ENCODE peak calls at places on chromosomes 2 and 18, in five cellular contexts. N is CD8-positive, alpha-beta memory T cell; X is SK-N-SH; L is tibial nerve; U is esophagus squamous epithelium. Y is an unnamed sample.

GRCh38 chr2:212994976-212995375 is 156.4 kb downstream of the IKZF2 start:
- DNase-seq in U (no peak), N (no peak), L (no peak), X (no peak), Y (no peak)

GRCh38 chr18:40365526-40365925 is 1589.5 kb upstream of the PIK3C3 start:
- DNase-seq in U (no peak), X (no peak), N (no peak), L (no peak), Y (no peak)

GRCh38 chr2:164896226-164896625 is 54.6 kb upstream of the COBLL1 start:
- DNase-seq in L (no peak), X (no peak), N (no peak), U (no peak), Y (no peak)

GRCh38 chr18:54284535-54284934 is 15.2 kb downstream of the POLI start:
- DNase-seq in X (no peak), L (no peak), N (no peak), U (no peak), Y (no peak)

GRCh38 chr2:109527846-109528705 is 85.7 kb downstream of the SEPTIN10 start:
- DNase-seq in N (no peak), X (no peak), U (no peak), L (no peak), Y (peak; percentile 47)

GRCh38 chr2:191935247-191935646 is 88.4 kb upstream of the CAVIN2 start:
- DNase-seq in X (no peak), U (no peak), N (no peak), L (no peak), Y (no peak)

GRCh38 chr2:70684846-70685622 is 83.0 kb downstream of the ADD2 start:
- DNase-seq in N (no peak), U (no peak), L (no peak), X (no peak), Y (peak; percentile 3)

GRCh38 chr2:120398961-120399888 is 53.3 kb downstream of the INHBB start:
- DNase-seq in N (no peak), L (no peak), X (no peak), U (no peak), Y (peak; percentile 58)

GRCh38 chr2:60581461-60582282 is 28.2 kb upstream of the BCL11A start:
- DNase-seq in X (peak; percentile 95), L (peak; percentile 29), N (peak; percentile 26), U (peak; percentile 5), Y (no peak)

GRCh38 chr2:190653231-190653630 is 4.3 kb downstream of the NAB1 start:
- DNase-seq in U (no peak), N (no peak), X (no peak), L (no peak), Y (no peak)

GRCh38 chr2:55137024-55137958 is 87.0 kb upstream of the RTN4 start:
- DNase-seq in L (no peak), U (no peak), X (no peak), N (no peak), Y (no peak)

GRCh38 chr18:32714571-32715148 is 58.2 kb downstream of the KLHL14 start:
- DNase-seq in X (peak; percentile 47), L (peak; percentile 58), N (no peak), U (no peak), Y (no peak)

GRCh38 chr2:198127627-198128026 is 323.2 kb downstream of the PLCL1 start:
- DNase-seq in L (no peak), X (peak; percentile 26), N (peak; percentile 2), U (no peak), Y (no peak)

GRCh38 chr2:230441188-230441897 is 25.3 kb downstream of the SP100 start:
- DNase-seq in X (no peak), N (peak; percentile 37), U (peak; percentile 11), L (peak; percentile 25), Y (peak; percentile 72)

GRCh38 chr2:37827911-37828411 is 97.1 kb upstream of the RMDN2 start:
- DNase-seq in L (no peak), X (no peak), N (no peak), U (no peak), Y (no peak)

GRCh38 chr2:124088621-124089020 is 63.5 kb downstream of the CNTNAP5 start:
- DNase-seq in X (no peak), N (no peak), U (no peak), L (no peak), Y (no peak)

GRCh38 chr2:230256735-230257332 is 31.3 kb downstream of the SP140 start:
- DNase-seq in X (no peak), L (no peak), N (no peak), U (no peak), Y (no peak)

GRCh38 chr2:96110621-96111256 is 5.6 kb downstream of the ADRA2B start:
- DNase-seq in U (no peak), N (no peak), L (no peak), X (no peak), Y (no peak)

GRCh38 chr18:55651236-55651635 is 63.2 kb upstream of the TCF4 start:
- DNase-seq in U (no peak), X (no peak), L (no peak), N (no peak), Y (no peak)

GRCh38 chr18:6476880-6477279 is 62.2 kb upstream of the L3MBTL4 start:
- DNase-seq in L (no peak), N (no peak), U (no peak), X (no peak), Y (no peak)

GRCh38 chr2:122236152-122236892 is 480.9 kb downstream of the TSN start:
- DNase-seq in L (no peak), U (no peak), N (no peak), X (peak; percentile 15), Y (peak; percentile 67)

GRCh38 chr18:57923606-57924005 is 120.4 kb upstream of the NEDD4L start:
- DNase-seq in L (no peak), N (no peak), U (no peak), X (no peak), Y (no peak)

GRCh38 chr18:59563386-59563785 is 133.8 kb downstream of the CCBE1 start:
- DNase-seq in U (no peak), L (no peak), N (no peak), X (no peak), Y (no peak)

GRCh38 chr2:96099861-96100798 is 16.2 kb downstream of the ADRA2B start:
- DNase-seq in X (peak; percentile 23), N (peak; percentile 0), U (no peak), L (no peak), Y (no peak)

GRCh38 chr2:166126014-166126639 is 1.7 kb downstream of the SCN1A start:
- DNase-seq in L (no peak), N (no peak), X (no peak), U (no peak), Y (no peak)

GRCh38 chr2:162153608-162154224 is 1.7 kb upstream of the GCG start:
- DNase-seq in X (peak; percentile 44), N (peak; percentile 32), L (peak; percentile 70), U (no peak), Y (no peak)

GRCh38 chr18:70337139-70337972 is 48.5 kb downstream of the SOCS6 start:
- DNase-seq in X (no peak), L (no peak), N (no peak), U (no peak), Y (peak; percentile 19)

GRCh38 chr2:228446732-228447131 is 265.2 kb upstream of the SPHKAP start:
- DNase-seq in L (peak; percentile 7), U (no peak), N (no peak), X (no peak), Y (no peak)

GRCh38 chr2:171726841-171727460 is 39.7 kb downstream of the DYNC1I2 start:
- DNase-seq in U (no peak), N (no peak), L (no peak), X (peak; percentile 14), Y (no peak)

GRCh38 chr2:176126929-176127768 is 2.4 kb upstream of the HOXD8 start:
- DNase-seq in N (peak; percentile 62), L (peak; percentile 86), U (no peak), X (peak; percentile 63), Y (no peak)

GRCh38 chr2:176129013-176129796 is at the start of gene HOXD8:
- DNase-seq in U (no peak), N (no peak), X (peak; percentile 88), L (peak; percentile 34), Y (peak; percentile 81)

GRCh38 chr2:176129825-176130152 is 284 bp downstream of the HOXD8 start:
- DNase-seq in U (no peak), N (no peak), X (no peak), L (no peak), Y (no peak)

GRCh38 chr2:176128172-176129012 is 1.1 kb upstream of the HOXD8 start:
- DNase-seq in U (no peak), L (peak; percentile 16), X (no peak), N (no peak), Y (peak; percentile 63)

GRCh38 chr2:176127769-176128072 is 1.8 kb upstream of the HOXD8 start:
- DNase-seq in L (no peak), N (no peak), U (no peak), X (no peak), Y (no peak)
- H3K27me3 ChIP-seq in L (peaks cover 85% of the 10 kb centered on the region), N (peaks cover 83% of the 10 kb centered on the region), U (peaks cover 67% of the 10 kb centered on the region), X (no peaks in the 10 kb centered on the region), Y (no peaks in the 10 kb centered on the region)

GRCh38 chr2:118851650-118852049 is 4.2 kb upstream of the EN1 start:
- DNase-seq in U (no peak), N (no peak), L (no peak), X (no peak), Y (no peak)

GRCh38 chr2:118854507-118855300 is 7.3 kb upstream of the EN1 start:
- DNase-seq in X (peak; percentile 38), U (no peak), L (no peak), N (no peak), Y (no peak)

GRCh38 chr2:118853647-118854367 is 6.4 kb upstream of the EN1 start:
- DNase-seq in U (no peak), L (no peak), X (peak; percentile 31), N (no peak), Y (no peak)

GRCh38 chr2:118852605-118853128 is 5.2 kb upstream of the EN1 start:
- DNase-seq in L (no peak), U (no peak), X (peak; percentile 46), N (no peak), Y (no peak)

DNA sequence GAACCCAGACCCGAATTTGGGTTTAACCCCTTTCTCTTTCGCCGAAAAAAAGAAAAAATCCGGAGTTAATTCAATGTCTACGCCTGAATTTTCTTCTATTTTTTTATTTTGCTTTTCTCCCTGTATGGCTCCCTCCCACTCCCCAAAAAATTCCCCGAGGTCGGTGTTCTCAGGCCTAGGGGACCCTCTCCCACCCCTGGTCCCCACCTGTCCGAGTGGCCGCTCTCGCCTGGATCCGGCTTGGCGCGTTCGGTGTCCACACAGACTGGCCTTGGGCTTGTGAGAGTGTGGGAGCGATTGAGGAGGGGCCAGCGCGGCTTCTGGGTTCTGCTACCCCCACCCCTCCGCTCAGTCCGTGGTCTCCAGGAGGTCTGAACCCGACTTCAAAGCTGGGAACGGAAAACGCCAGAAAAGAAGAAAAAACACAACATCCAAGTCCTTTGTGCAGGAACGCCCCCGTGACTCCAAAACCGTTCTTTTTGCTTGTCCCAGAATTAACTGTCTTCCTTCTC is 5.7 kb upstream of the EN1 start:
- DNase-seq in N (no peak), L (no peak), X (no peak), U (no peak), Y (peak; percentile 47)
- H3K27me3 ChIP-seq in N (peaks cover 65% of the 10 kb centered on the region), L (peaks cover 100% of the 10 kb centered on the region), X (peaks cover 99% of the 10 kb centered on the region), U (peaks cover 91% of the 10 kb centered on the region), Y (peaks cover 35% of the 10 kb centered on the region)

GRCh38 chr2:169362346-169363026 is at the start of gene LRP2:
- DNase-seq in X (peak; percentile 67), L (no peak), N (peak; percentile 11), U (no peak), Y (no peak)
- H3K27me3 ChIP-seq in X (peaks cover 43% of the 10 kb centered on the region), L (peaks cover 66% of the 10 kb centered on the region), N (peaks cover 31% of the 10 kb centered on the region), U (peaks cover 18% of the 10 kb centered on the region), Y (peaks cover 14% of the 10 kb centered on the region)

GRCh38 chr18:47746615-47747014 is 183.8 kb downstream of the SMAD2 start:
- DNase-seq in N (no peak), X (no peak), U (no peak), L (no peak), Y (no peak)
- H3K27me3 ChIP-seq in N (peaks cover 7% of the 10 kb centered on the region), X (no peaks in the 10 kb centered on the region), U (no peaks in the 10 kb centered on the region), L (peaks cover 10% of the 10 kb centered on the region), Y (no peaks in the 10 kb centered on the region)

Y was measured in ascending aorta.